ENCODE peak calls at places on chromosome 4, in four cellular contexts. C is type B pancreatic cell, I is cardiac fibroblast, E is IMR-90. B is an unnamed sample.

GRCh38 chr4:182875471-182875870 is 41.7 kb downstream of the DCTD start:
- DNase-seq in C (no peak), I (no peak), E (no peak), B (no peak)

GRCh38 chr4:24413311-24413784 is 171.0 kb downstream of the DHX15 start:
- DNase-seq in C (no peak), I (no peak), E (no peak), B (no peak)

GRCh38 chr4:153228512-153229145 is 24.4 kb downstream of the TRIM2 start:
- DNase-seq in C (no peak), I (no peak), E (no peak), B (no peak)

GRCh38 chr4:39029752-39030694 is 2.2 kb downstream of the TMEM156 start:
- DNase-seq in C (no peak), I (no peak), E (no peak), B (no peak)

GRCh38 chr4:3435684-3435956 is 6.1 kb upstream of the HGFAC start:
- DNase-seq in C (no peak), I (no peak), E (no peak), B (no peak)

GRCh38 chr4:81754169-81754568 is 282.5 kb upstream of the RASGEF1B start:
- DNase-seq in C (no peak), I (no peak), E (no peak), B (no peak)

GRCh38 chr4:1177274-1178141 is 5.1 kb upstream of the SPON2 start:
- DNase-seq in C (no peak), I (no peak), E (no peak), B (peak)

GRCh38 chr4:61517144-61517543 is 317.0 kb downstream of the ADGRL3 start:
- DNase-seq in C (no peak), I (no peak), E (no peak), B (no peak)

GRCh38 chr4:94615431-94615830 is 142.3 kb upstream of the BMPR1B start:
- DNase-seq in C (no peak), I (no peak), E (no peak), B (no peak)

GRCh38 chr4:106583108-106583507 is 214.5 kb upstream of the GIMD1 start:
- DNase-seq in C (no peak), I (no peak), E (no peak), B (no peak)

GRCh38 chr4:90419124-90419711 is 292.0 kb downstream of the CCSER1 start:
- DNase-seq in C (no peak), I (peak), E (peak), B (peak)
- TF ChIP-seq CTCF in C (peak), I (peak), E (peak), B (peak)

GRCh38 chr4:90165883-90166282 is 38.7 kb downstream of the CCSER1 start:
- DNase-seq in C (no peak), I (no peak), E (no peak), B (no peak)

GRCh38 chr4:90174622-90175023 is 47.4 kb downstream of the CCSER1 start:
- DNase-seq in C (no peak), I (no peak), E (no peak), B (no peak)

GRCh38 chr4:90171491-90171890 is 44.3 kb downstream of the CCSER1 start:
- DNase-seq in C (no peak), I (no peak), E (no peak), B (no peak)
- TF ChIP-seq CTCF in C (no peak), I (no peak), E (no peak), B (no peak)

GRCh38 chr4:21763865-21764264 is 184.7 kb downstream of the KCNIP4 start:
- DNase-seq in C (no peak), I (no peak), E (no peak), B (no peak)

GRCh38 chr4:21769404-21770147 is 179.0 kb downstream of the KCNIP4 start:
- DNase-seq in C (no peak), I (peak), E (peak), B (peak)

GRCh38 chr4:21765810-21766407 is 182.7 kb downstream of the KCNIP4 start:
- DNase-seq in C (no peak), I (peak), E (peak), B (peak)

DNA sequence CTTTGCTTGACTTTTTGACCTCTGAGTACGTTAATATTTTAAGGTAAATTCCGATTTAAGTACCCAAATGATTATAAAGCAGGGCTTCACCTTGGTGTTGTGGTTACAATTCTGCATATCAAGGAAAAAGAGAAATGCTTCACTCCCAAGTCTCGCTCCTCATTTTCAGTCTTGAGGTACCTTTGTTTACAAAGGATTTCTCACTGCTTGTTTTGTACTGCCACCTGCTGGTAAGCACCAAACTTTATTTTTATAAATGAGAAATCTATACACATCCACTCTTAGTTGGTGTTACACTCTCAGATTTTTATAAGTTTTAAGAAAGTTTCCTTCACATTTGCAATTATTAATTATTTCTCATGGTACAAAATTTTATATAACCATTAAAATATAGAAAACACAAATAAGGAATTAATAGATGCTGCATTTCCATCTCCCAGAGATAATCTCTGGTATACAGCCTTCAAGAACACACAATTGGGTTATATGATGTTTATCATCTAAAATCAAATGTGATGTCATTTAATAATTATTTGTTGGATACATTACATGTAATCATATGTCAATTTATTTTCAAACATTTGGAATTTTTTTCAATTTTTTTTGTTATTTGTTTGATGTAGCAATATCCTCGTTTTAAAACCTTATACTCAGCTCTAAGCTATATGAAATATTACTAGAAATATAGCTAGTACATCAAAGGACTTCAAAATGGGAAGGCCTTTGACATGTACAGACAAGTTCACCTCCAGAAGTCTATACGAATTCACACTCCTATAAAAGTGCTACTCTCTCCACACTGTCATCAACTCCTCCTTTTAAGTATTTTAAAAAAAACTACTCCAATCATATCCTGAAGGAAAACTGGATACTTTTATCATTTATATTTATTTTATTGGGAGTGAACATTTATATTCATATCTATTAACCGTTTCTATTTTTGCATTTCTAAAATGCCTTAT is 179.9 kb downstream of the KCNIP4 start:
- DNase-seq in C (no peak), I (peak), E (peak), B (peak)
- TF ChIP-seq CTCF in C (peak), I (peak), E (peak), B (peak)

GRCh38 chr4:167779280-167779679 is 313.1 kb upstream of the ANXA10 start:
- DNase-seq in C (no peak), I (peak), E (no peak), B (no peak)
- TF ChIP-seq CTCF in C (no peak), I (no peak), E (no peak), B (no peak)